ENCODE peak calls at places on chromosomes 13 and 19, in four cellular contexts. K, P, A and J are unnamed samples.

GRCh38 chr13:32838985-32839384 is 177.2 kb upstream of the KL start:
- DNase-seq in K (no peak), P (no peak), A (peak; percentile 14), J (peak; percentile 86)

GRCh38 chr19:8618751-8619150 is 8.2 kb upstream of the ADAMTS10 start:
- DNase-seq in P (no peak), K (no peak), A (no peak), J (no peak)

GRCh38 chr13:109144693-109145437 is 515.5 kb downstream of the MYO16 start:
- DNase-seq in P (no peak), A (no peak), K (no peak), J (no peak)

GRCh38 chr13:79404985-79405384 is 1.1 kb downstream of the RBM26 start:
- DNase-seq in K (no peak), P (peak; percentile 21), A (no peak), J (no peak)

GRCh38 chr19:17794731-17795494 is at the start of gene B3GNT3:
- DNase-seq in K (peak; percentile 82), A (peak; percentile 41), P (no peak), J (no peak)

GRCh38 chr13:24032252-24032651 is 128.3 kb upstream of the SPATA13 start:
- DNase-seq in P (no peak), K (no peak), A (no peak), J (no peak)

GRCh38 chr13:48426052-48426451 is 13.1 kb upstream of the LPAR6 start:
- DNase-seq in K (no peak), P (no peak), A (no peak), J (no peak)

GRCh38 chr13:46181799-46182490 is at the start of gene LCP1:
- DNase-seq in A (no peak), P (peak; percentile 90), K (no peak), J (no peak)

GRCh38 chr19:35045667-35046300 is 4.3 kb downstream of the HPN start:
- DNase-seq in P (peak; percentile 44), A (no peak), K (peak; percentile 73), J (no peak)

GRCh38 chr19:5865772-5866171 is 4.6 kb downstream of the FUT5 start:
- DNase-seq in P (no peak), A (no peak), K (no peak), J (no peak)

GRCh38 chr19:35908977-35909683 is 1.0 kb upstream of the TYROBP start:
- DNase-seq in K (no peak), P (peak; percentile 11), A (no peak), J (no peak)

GRCh38 chr19:38733493-38734175 is 10.6 kb downstream of the CAPN12 start:
- DNase-seq in K (peak; percentile 30), P (no peak), A (no peak), J (no peak)

GRCh38 chr19:53977429-53977990 is 13.9 kb upstream of the CACNG6 start:
- DNase-seq in P (peak; percentile 61), K (peak; percentile 92), A (peak; percentile 35), J (peak; percentile 3)

GRCh38 chr13:38590796-38591507 is 95.9 kb upstream of the FREM2 start:
- DNase-seq in P (no peak), K (no peak), A (peak; percentile 93), J (peak; percentile 61)

GRCh38 chr13:39783051-39783450 is 127.6 kb downstream of the COG6 start:
- DNase-seq in A (no peak), P (no peak), K (no peak), J (peak; percentile 18)

GRCh38 chr13:110493161-110493593 is 68.3 kb downstream of the RAB20 start:
- DNase-seq in A (no peak), P (no peak), K (no peak), J (no peak)

GRCh38 chr13:95510950-95511349 is 41.6 kb upstream of the CLDN10 start:
- DNase-seq in A (no peak), P (no peak), K (no peak), J (no peak)

GRCh38 chr19:49340069-49340864 is 5.1 kb downstream of the CD37 start:
- DNase-seq in K (peak; percentile 82), P (no peak), A (peak; percentile 82), J (peak; percentile 23)

GRCh38 chr13:31175847-31176536 is 14.3 kb upstream of the HSPH1 start:
- DNase-seq in P (no peak), A (no peak), K (no peak), J (no peak)